ENCODE peak calls at places on chromosomes 12 and 14, in nine cellular contexts. L is AG04450; K is transverse colon; C is RWPE1; M is HFF-Myc; Z is CD4-positive, alpha-beta T cell; G is B cell; V is AG09309; H is fibroblast of mammary gland. F is an unnamed sample.

GRCh38 chr12:107447336-107447735 is 238.3 kb upstream of the PWP1 start:
- DNase-seq in L (no peak), K (no peak), C (no peak), M (no peak), Z (no peak), G (no peak), V (no peak), H (no peak), F (no peak)

GRCh38 chr12:6828671-6829531 is 694 bp downstream of the P3H3 start:
- DNase-seq in L (no peak), K (peak; percentile 57), C (no peak), M (no peak), Z (peak; percentile 27), G (peak; percentile 61), V (no peak), H (peak; percentile 39), F (peak; percentile 19)

GRCh38 chr12:131787143-131787660 is 41.0 kb upstream of the MMP17 start:
- DNase-seq in L (no peak), K (no peak), C (no peak), M (no peak), Z (no peak), G (no peak), V (no peak), H (no peak), F (no peak)

GRCh38 chr12:53505086-53505485 is 2.2 kb downstream of the NPFF start:
- DNase-seq in L (no peak), K (no peak), C (no peak), M (no peak), Z (no peak), G (no peak), V (no peak), H (peak; percentile 87), F (no peak)

GRCh38 chr12:57590892-57591566 is at the start of gene PIP4K2C:
- DNase-seq in L (no peak), K (peak; percentile 90), C (peak; percentile 86), M (no peak), Z (peak; percentile 70), G (peak; percentile 88), V (no peak), H (peak; percentile 15), F (peak; percentile 92)

GRCh38 chr12:53298154-53298553 is 1.3 kb upstream of the MYG1 start:
- DNase-seq in L (peak; percentile 79), K (no peak), C (no peak), M (no peak), Z (no peak), G (no peak), V (peak; percentile 75), H (peak; percentile 92), F (no peak)

GRCh38 chr12:122166422-122167327 is 7.3 kb downstream of the IL31 start:
- DNase-seq in L (no peak), K (no peak), C (no peak), M (no peak), Z (no peak), G (no peak), V (no peak), H (no peak), F (no peak)

GRCh38 chr14:73633115-73633514 is 11.7 kb upstream of the DNAL1 start:
- DNase-seq in L (no peak), K (no peak), C (no peak), M (no peak), Z (no peak), G (no peak), V (no peak), H (no peak), F (no peak)

GRCh38 chr14:90788031-90788430 is 28.2 kb downstream of the TTC7B start:
- DNase-seq in L (no peak), K (no peak), C (no peak), M (no peak), Z (no peak), G (no peak), V (no peak), H (no peak), F (no peak)

GRCh38 chr12:62891805-62892549 is 43.0 kb downstream of the PPM1H start:
- DNase-seq in L (no peak), K (no peak), C (no peak), M (no peak), Z (no peak), G (no peak), V (no peak), H (no peak), F (no peak)

GRCh38 chr14:21168055-21168454 is 12.2 kb upstream of the OR5AU1 start:
- DNase-seq in L (no peak), K (no peak), C (no peak), M (no peak), Z (no peak), G (no peak), V (no peak), H (peak; percentile 64), F (no peak)

GRCh38 chr14:62303437-62303836 is 541.2 kb downstream of the SNAPC1 start:
- DNase-seq in L (no peak), K (no peak), C (no peak), M (no peak), Z (no peak), G (no peak), V (no peak), H (no peak), F (no peak)

GRCh38 chr12:91774471-91774921 is 371.1 kb downstream of the BTG1 start:
- DNase-seq in L (peak; percentile 37), K (no peak), C (no peak), M (peak; percentile 3), Z (no peak), G (no peak), V (no peak), H (peak; percentile 58), F (no peak)

GRCh38 chr14:96253140-96253539 is 2.9 kb upstream of the BDKRB1 start:
- DNase-seq in L (peak; percentile 93), K (no peak), C (peak; percentile 69), M (no peak), Z (no peak), G (no peak), V (peak; percentile 75), H (peak; percentile 91), F (peak; percentile 18)

GRCh38 chr14:104747876-104748275 is 5.1 kb upstream of the SIVA1 start:
- DNase-seq in L (no peak), K (no peak), C (no peak), M (no peak), Z (no peak), G (no peak), V (no peak), H (no peak), F (no peak)

GRCh38 chr12:2751686-2752085 is 43.1 kb upstream of the FKBP4 start:
- DNase-seq in L (no peak), K (no peak), C (no peak), M (no peak), Z (no peak), G (no peak), V (no peak), H (no peak), F (no peak)
- TF ChIP-seq CTCF in L (no peak), K (no peak), C (no peak), M (no peak), Z (no peak), G (no peak), V (no peak), H (no peak), F (no peak)

GRCh38 chr14:75578786-75579781 is 664 bp downstream of the FLVCR2 start:
- DNase-seq in L (no peak), K (peak; percentile 80), C (no peak), M (no peak), Z (no peak), G (peak; percentile 8), V (no peak), H (peak; percentile 63), F (peak; percentile 14)

GRCh38 chr14:75579882-75580281 is 1.5 kb downstream of the FLVCR2 start:
- DNase-seq in L (no peak), K (no peak), C (no peak), M (no peak), Z (no peak), G (no peak), V (no peak), H (no peak), F (no peak)

GRCh38 chr14:75578099-75578785 is at the start of gene FLVCR2:
- DNase-seq in L (no peak), K (peak; percentile 91), C (peak; percentile 79), M (no peak), Z (peak; percentile 39), G (peak; percentile 63), V (no peak), H (peak; percentile 66), F (peak; percentile 72)

GRCh38 chr14:75577724-75578098 is 709 bp upstream of the FLVCR2 start:
- DNase-seq in L (peak; percentile 55), K (peak; percentile 90), C (peak; percentile 85), M (no peak), Z (peak; percentile 53), G (peak; percentile 79), V (peak; percentile 27), H (peak; percentile 87), F (peak; percentile 78)

DNA sequence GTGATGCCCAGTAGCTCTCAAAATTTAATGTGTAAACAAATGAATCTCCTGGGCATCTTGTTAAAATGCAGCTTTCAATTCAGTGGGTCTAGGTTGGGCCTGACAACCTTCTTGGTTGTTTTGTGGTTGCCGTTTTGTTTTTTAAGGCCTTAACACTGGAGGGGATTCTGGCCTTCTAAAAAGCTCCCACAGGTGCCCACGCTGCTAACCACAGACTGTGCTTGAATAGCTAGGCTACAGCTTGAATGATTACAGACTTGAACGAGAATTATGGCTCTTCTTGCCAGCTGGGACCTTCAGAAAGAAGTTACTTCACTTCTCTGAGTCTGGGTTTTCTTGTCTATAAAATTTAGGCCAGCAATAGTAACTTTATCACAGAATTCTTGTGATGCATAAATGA is 1.3 kb upstream of the FLVCR2 start:
- DNase-seq in L (no peak), K (no peak), C (no peak), M (no peak), Z (no peak), G (no peak), V (no peak), H (no peak), F (no peak)
- TF ChIP-seq CTCF in L (no peak), K (no peak), C (no peak), M (no peak), Z (no peak), G (no peak), V (no peak), H (no peak), F (no peak)

DNA sequence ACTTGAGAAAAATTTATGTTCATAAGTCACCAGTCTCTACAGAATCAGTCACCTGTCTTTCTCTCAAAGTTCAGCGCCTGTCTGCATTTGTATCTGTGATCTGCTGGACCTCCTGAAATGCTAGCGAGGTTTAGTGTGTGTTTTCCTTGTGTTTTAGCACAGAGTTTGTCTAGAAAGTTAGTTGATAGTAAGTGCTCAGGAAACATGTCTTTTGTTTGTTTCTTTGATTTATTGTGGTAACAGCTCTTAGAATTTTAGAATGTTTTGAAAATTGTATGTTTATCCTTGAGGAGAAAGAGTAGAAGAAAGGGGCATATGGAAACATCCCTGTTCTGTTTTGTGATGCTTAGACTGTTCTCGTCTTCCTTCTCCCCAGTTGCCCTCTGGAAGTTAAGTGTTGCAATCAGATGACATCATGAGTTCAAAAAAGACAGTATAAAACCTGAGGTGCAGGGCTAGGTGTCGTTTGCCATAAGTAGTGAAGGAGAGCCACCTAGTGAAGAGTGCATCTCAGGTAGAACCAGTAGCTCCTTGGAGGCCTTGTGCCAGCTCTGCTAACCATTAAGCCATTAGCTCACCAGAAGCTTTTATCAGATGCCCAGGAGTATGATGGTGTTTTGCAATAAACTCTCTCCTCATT is 44.8 kb downstream of the FBXW8 start:
- DNase-seq in L (no peak), K (peak; percentile 34), C (peak; percentile 75), M (no peak), Z (no peak), G (peak; percentile 15), V (no peak), H (peak; percentile 53), F (peak; percentile 72)
- TF ChIP-seq CTCF in L (no peak), K (no peak), C (no peak), M (no peak), Z (no peak), G (no peak), V (no peak), H (no peak), F (no peak)

GRCh38 chr14:51202914-51203665 is 37.0 kb upstream of the TMX1 start:
- DNase-seq in L (no peak), K (no peak), C (no peak), M (no peak), Z (no peak), G (peak; percentile 52), V (no peak), H (no peak), F (no peak)
- TF ChIP-seq CTCF in L (no peak), K (no peak), C (no peak), M (no peak), Z (no peak), G (no peak), V (no peak), H (no peak), F (no peak)